ENCODE peak calls at places on chromosomes 7 and 10, in five cellular contexts. One of them, this sample, is unnamed.

GRCh38 chr10:94310369-94310768 is 52.4 kb downstream of the NOC3L start:
- DNase-seq in sigmoid colon: no peak
- DNase-seq in suprapubic skin: no peak
- DNase-seq in A549: no peak
- DNase-seq in SK-N-SH: no peak
- DNase-seq in this sample: no peak

GRCh38 chr10:1657500-1657899 is 79.8 kb downstream of the ADARB2 start:
- DNase-seq in sigmoid colon: peak; percentile 48
- DNase-seq in suprapubic skin: no peak
- DNase-seq in A549: no peak
- DNase-seq in SK-N-SH: no peak
- DNase-seq in this sample: no peak

GRCh38 chr10:97818572-97818971 is 31.1 kb upstream of the GOLGA7B start:
- DNase-seq in sigmoid colon: no peak
- DNase-seq in suprapubic skin: no peak
- DNase-seq in A549: no peak
- DNase-seq in SK-N-SH: no peak
- DNase-seq in this sample: no peak

GRCh38 chr7:101823596-101823995 is 6.2 kb downstream of the CUX1 start:
- DNase-seq in sigmoid colon: no peak
- DNase-seq in suprapubic skin: no peak
- DNase-seq in A549: no peak
- DNase-seq in SK-N-SH: no peak
- DNase-seq in this sample: no peak

GRCh38 chr7:105097619-105098018 is 83.6 kb downstream of the KMT2E start:
- DNase-seq in sigmoid colon: no peak
- DNase-seq in suprapubic skin: no peak
- DNase-seq in A549: peak; percentile 33
- DNase-seq in SK-N-SH: no peak
- DNase-seq in this sample: no peak

GRCh38 chr7:127821146-127821545 is 169.2 kb downstream of the SND1 start:
- DNase-seq in sigmoid colon: no peak
- DNase-seq in suprapubic skin: no peak
- DNase-seq in A549: no peak
- DNase-seq in SK-N-SH: no peak
- DNase-seq in this sample: no peak

GRCh38 chr10:33653584-33654367 is 319.3 kb upstream of the NRP1 start:
- DNase-seq in sigmoid colon: no peak
- DNase-seq in suprapubic skin: no peak
- DNase-seq in A549: no peak
- DNase-seq in SK-N-SH: no peak
- DNase-seq in this sample: no peak

GRCh38 chr7:43179393-43179792 is 66.9 kb downstream of the HECW1 start:
- DNase-seq in sigmoid colon: no peak
- DNase-seq in suprapubic skin: no peak
- DNase-seq in A549: no peak
- DNase-seq in SK-N-SH: no peak
- DNase-seq in this sample: no peak

GRCh38 chr7:4815121-4815520 is 39.7 kb downstream of the AP5Z1 start:
- DNase-seq in sigmoid colon: no peak
- DNase-seq in suprapubic skin: no peak
- DNase-seq in A549: no peak
- DNase-seq in SK-N-SH: no peak
- DNase-seq in this sample: no peak

GRCh38 chr10:664248-664647 is 25.2 kb downstream of the DIP2C start:
- DNase-seq in sigmoid colon: no peak
- DNase-seq in suprapubic skin: no peak
- DNase-seq in A549: no peak
- DNase-seq in SK-N-SH: no peak
- DNase-seq in this sample: no peak

GRCh38 chr10:125035136-125035535 is 93.2 kb downstream of the ZRANB1 start:
- DNase-seq in sigmoid colon: no peak
- DNase-seq in suprapubic skin: no peak
- DNase-seq in A549: peak; percentile 40
- DNase-seq in SK-N-SH: no peak
- DNase-seq in this sample: no peak

DNA sequence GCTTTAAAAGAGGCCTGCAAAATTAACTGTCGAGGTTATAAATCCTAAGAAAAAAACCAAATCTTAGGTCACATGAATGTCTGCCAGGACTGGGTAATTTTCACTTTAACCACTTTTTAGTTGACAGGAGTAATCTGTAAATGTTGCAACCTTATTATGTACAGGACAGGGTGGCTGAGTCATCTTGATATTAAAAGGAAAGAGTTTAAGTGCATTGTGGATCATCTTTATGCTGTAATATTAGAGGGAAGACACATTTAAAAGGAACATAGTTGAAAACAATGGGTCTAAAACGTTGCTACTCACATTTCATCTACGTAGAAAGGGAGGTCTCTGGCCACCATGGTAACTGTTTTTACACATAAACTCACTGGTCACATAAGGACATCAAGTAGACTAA is 115.5 kb downstream of the LSMEM1 start:
- DNase-seq in sigmoid colon: no peak
- DNase-seq in suprapubic skin: no peak
- DNase-seq in A549: no peak
- DNase-seq in SK-N-SH: no peak
- DNase-seq in this sample: no peak
- TF ChIP-seq EP300 in sigmoid colon: peak; percentile 33
- TF ChIP-seq EP300 in suprapubic skin: no peak
- TF ChIP-seq EP300 in A549: no peak
- TF ChIP-seq EP300 in SK-N-SH: peak; percentile 59
- TF ChIP-seq EP300 in this sample: no peak

GRCh38 chr7:157014635-157015555 is 4.4 kb upstream of the MNX1 start:
- DNase-seq in sigmoid colon: no peak
- DNase-seq in suprapubic skin: no peak
- DNase-seq in A549: no peak
- DNase-seq in SK-N-SH: peak; percentile 34
- DNase-seq in this sample: no peak

GRCh38 chr7:157017639-157018327 is 7.3 kb upstream of the MNX1 start:
- DNase-seq in sigmoid colon: no peak
- DNase-seq in suprapubic skin: no peak
- DNase-seq in A549: no peak
- DNase-seq in SK-N-SH: peak; percentile 46
- DNase-seq in this sample: no peak

GRCh38 chr7:157017149-157017548 is 6.7 kb upstream of the MNX1 start:
- DNase-seq in sigmoid colon: no peak
- DNase-seq in suprapubic skin: no peak
- DNase-seq in A549: no peak
- DNase-seq in SK-N-SH: peak; percentile 37
- DNase-seq in this sample: no peak

GRCh38 chr7:157016024-157016351 is 5.5 kb upstream of the MNX1 start:
- DNase-seq in sigmoid colon: no peak
- DNase-seq in suprapubic skin: no peak
- DNase-seq in A549: no peak
- DNase-seq in SK-N-SH: peak; percentile 41
- DNase-seq in this sample: no peak

GRCh38 chr7:157016352-157017041 is 6.0 kb upstream of the MNX1 start:
- DNase-seq in sigmoid colon: no peak
- DNase-seq in suprapubic skin: no peak
- DNase-seq in A549: no peak
- DNase-seq in SK-N-SH: peak; percentile 33
- DNase-seq in this sample: no peak
- TF ChIP-seq EP300 in sigmoid colon: no peak
- TF ChIP-seq EP300 in suprapubic skin: no peak
- TF ChIP-seq EP300 in A549: no peak
- TF ChIP-seq EP300 in SK-N-SH: no peak
- TF ChIP-seq EP300 in this sample: no peak

DNA sequence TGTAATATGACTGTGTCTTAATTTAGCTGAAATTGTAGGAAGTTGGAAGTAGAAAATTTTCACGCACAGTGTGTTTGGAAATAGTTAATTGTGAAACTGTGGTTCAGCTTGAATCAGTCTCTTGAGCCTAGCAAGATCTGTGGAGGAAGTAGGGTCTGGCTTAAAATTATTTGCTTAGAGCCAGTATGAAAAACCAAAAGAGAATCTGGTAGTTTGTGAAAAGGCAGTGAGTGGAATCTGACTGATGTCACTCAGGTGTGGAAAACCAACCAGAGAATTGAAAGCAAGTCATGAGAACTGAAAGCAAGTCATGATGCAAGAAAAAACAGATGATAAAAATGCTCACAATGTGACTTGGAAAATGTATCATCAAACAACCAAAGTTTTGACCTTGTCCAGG is 11.5 kb downstream of the LIPJ start:
- DNase-seq in sigmoid colon: no peak
- DNase-seq in suprapubic skin: no peak
- DNase-seq in A549: no peak
- DNase-seq in SK-N-SH: no peak
- DNase-seq in this sample: no peak
- TF ChIP-seq EP300 in sigmoid colon: no peak
- TF ChIP-seq EP300 in suprapubic skin: no peak
- TF ChIP-seq EP300 in A549: no peak
- TF ChIP-seq EP300 in SK-N-SH: no peak
- TF ChIP-seq EP300 in this sample: no peak

DNA sequence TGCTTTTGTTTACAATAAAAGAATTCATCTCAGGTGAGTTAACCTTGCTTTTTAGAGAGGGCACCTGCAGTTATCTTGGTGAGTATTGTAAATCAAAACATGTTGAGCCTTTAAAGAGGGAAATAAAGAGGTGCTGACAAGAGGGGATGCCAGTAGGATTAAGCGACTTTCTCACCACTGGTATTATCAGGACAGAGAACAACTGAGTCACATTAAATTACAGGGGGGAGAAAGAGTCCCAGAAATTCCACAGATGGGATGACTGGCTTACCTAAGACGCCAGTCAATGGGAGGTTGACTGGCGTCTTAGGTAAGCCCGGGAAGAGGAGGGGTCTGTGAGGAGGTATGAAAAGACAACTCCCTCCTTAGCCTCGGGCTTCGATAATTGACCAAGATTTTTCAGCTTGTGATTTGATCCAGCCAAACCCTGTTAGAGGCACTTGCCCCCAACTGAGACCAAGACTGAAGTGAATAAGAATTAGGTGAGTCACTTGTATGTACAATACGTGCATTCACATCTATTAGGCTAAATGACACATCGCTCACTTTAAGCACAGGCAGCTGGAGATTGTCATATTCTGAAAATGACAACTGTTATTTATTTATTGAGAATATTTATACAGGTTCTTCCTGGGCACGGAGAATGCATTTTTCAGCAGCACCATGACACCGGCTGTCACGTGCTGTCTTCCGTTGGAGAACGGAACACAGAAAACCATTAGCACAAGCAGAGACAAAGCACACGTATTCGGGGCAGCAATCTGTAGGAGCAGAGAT is 117.6 kb downstream of the SEM1 start:
- DNase-seq in sigmoid colon: no peak
- DNase-seq in suprapubic skin: no peak
- DNase-seq in A549: no peak
- DNase-seq in SK-N-SH: no peak
- DNase-seq in this sample: no peak
- TF ChIP-seq EP300 in sigmoid colon: no peak
- TF ChIP-seq EP300 in suprapubic skin: no peak
- TF ChIP-seq EP300 in A549: no peak
- TF ChIP-seq EP300 in SK-N-SH: no peak
- TF ChIP-seq EP300 in this sample: no peak